ENCODE peak calls at places on chromosomes 11 and 22, in seven cellular contexts. X is mucosa of gallbladder, M is small intestine, H is Right ventricle myocardium superior, I is choroid plexus epithelial cell, R is ovary, Y is Calu3. T is an unnamed sample.

GRCh38 chr11:11961399-11962028 is 46.9 kb downstream of the DKK3 start:
- DNase-seq in I (no peak), X (no peak), Y (no peak), M (no peak), R (no peak), H (no peak), T (no peak)

GRCh38 chr22:22558972-22559603 is at the start of gene PRAME:
- DNase-seq in H (peak; percentile 70), M (peak; percentile 45), I (peak; percentile 55), R (peak; percentile 59), Y (peak; percentile 89), X (peak; percentile 35), T (peak; percentile 5)

GRCh38 chr11:130315354-130315970 is 745 bp upstream of the ZBTB44 start:
- DNase-seq in Y (peak; percentile 61), R (peak; percentile 57), I (peak; percentile 6), M (peak; percentile 47), X (peak; percentile 12), H (peak; percentile 62), T (no peak)

GRCh38 chr11:14117632-14118031 is 155.1 kb downstream of the SPON1 start:
- DNase-seq in R (no peak), M (no peak), X (peak; percentile 43), Y (no peak), I (no peak), H (no peak), T (no peak)

GRCh38 chr22:23772315-23773246 is at the start of gene MMP11:
- DNase-seq in X (peak; percentile 42), H (peak; percentile 80), Y (peak; percentile 50), R (peak; percentile 67), M (peak; percentile 62), I (no peak), T (no peak)

GRCh38 chr11:95996621-95997020 is 72.7 kb upstream of the MTMR2 start:
- DNase-seq in M (no peak), R (no peak), H (no peak), I (no peak), Y (no peak), X (no peak), T (no peak)

GRCh38 chr11:122038543-122038942 is 77.5 kb downstream of the BLID start:
- DNase-seq in X (no peak), I (peak; percentile 88), R (no peak), H (no peak), M (no peak), Y (no peak), T (peak; percentile 73)

GRCh38 chr22:35053060-35053835 is 12.7 kb upstream of the ISX start:
- DNase-seq in Y (no peak), X (no peak), R (no peak), I (no peak), H (no peak), M (no peak), T (no peak)

GRCh38 chr22:46104170-46104880 is 46.0 kb upstream of the PPARA start:
- DNase-seq in Y (no peak), R (peak; percentile 89), H (no peak), M (no peak), X (no peak), I (no peak), T (no peak)

GRCh38 chr22:44341431-44342346 is 28.9 kb upstream of the SHISAL1 start:
- DNase-seq in X (no peak), I (peak; percentile 43), H (no peak), Y (no peak), R (no peak), M (no peak), T (no peak)